ENCODE peak calls at places on chromosomes 4 and X, in seven cellular contexts. J, A, E, Q, N, X and K are unnamed samples.

GRCh38 chr4:164894725-164895124 is 17.7 kb downstream of the APELA start:
- DNase-seq in A (no peak), N (no peak), X (no peak), Q (no peak), J (no peak), E (no peak), K (no peak)

GRCh38 chr4:145061325-145061920 is 36.6 kb downstream of the ANAPC10 start:
- DNase-seq in E (no peak), A (no peak), N (no peak), J (no peak), X (peak; percentile 44), Q (peak; percentile 35), K (no peak)

GRCh38 chr4:140947507-140947906 is 185.8 kb downstream of the RNF150 start:
- DNase-seq in X (no peak), Q (peak; percentile 11), E (no peak), J (no peak), N (peak; percentile 57), A (no peak), K (no peak)

GRCh38 chr4:103032575-103032974 is 13.1 kb upstream of the SLC9B1 start:
- DNase-seq in E (no peak), A (no peak), J (no peak), N (no peak), X (peak; percentile 13), Q (peak; percentile 46), K (no peak)

GRCh38 chrX:51459125-51459524 is 37.3 kb downstream of the NUDT11 start:
- DNase-seq in J (no peak), X (peak; percentile 4), A (no peak), N (no peak), E (no peak), Q (peak; percentile 21), K (no peak)

GRCh38 chr4:113064244-113064643 is 14.8 kb downstream of the ANK2 start:
- DNase-seq in N (no peak), E (no peak), A (no peak), X (no peak), Q (no peak), J (no peak), K (no peak)

GRCh38 chr4:146650034-146650433 is 11.3 kb downstream of the POU4F2 start:
- DNase-seq in X (no peak), J (no peak), N (no peak), A (no peak), Q (no peak), E (no peak), K (no peak)

GRCh38 chr4:87853108-87853507 is 20.3 kb downstream of the MEPE start:
- DNase-seq in N (no peak), J (no peak), A (no peak), X (peak; percentile 41), Q (peak; percentile 36), E (no peak), K (no peak)

GRCh38 chr4:65580551-65580950 is 89.7 kb downstream of the EPHA5 start:
- DNase-seq in N (no peak), J (no peak), A (no peak), X (peak; percentile 11), Q (no peak), E (no peak), K (no peak)

GRCh38 chrX:39854772-39855747 is 242.7 kb downstream of the BCOR start:
- DNase-seq in X (no peak), A (no peak), Q (no peak), J (no peak), N (no peak), E (no peak), K (no peak)

GRCh38 chrX:38991656-38992558 is 190.6 kb downstream of the MID1IP1 start:
- DNase-seq in Q (peak; percentile 70), E (no peak), J (no peak), N (no peak), A (no peak), X (no peak), K (no peak)

GRCh38 chrX:123084797-123085196 is 99.3 kb upstream of the GRIA3 start:
- DNase-seq in Q (peak; percentile 83), J (no peak), A (no peak), E (no peak), N (no peak), X (peak; percentile 89), K (no peak)

GRCh38 chr4:58081356-58081755 is 971.2 kb upstream of the IGFBP7 start:
- DNase-seq in N (no peak), X (no peak), A (no peak), Q (no peak), E (no peak), J (no peak), K (no peak)

GRCh38 chr4:104451573-104451972 is 43.1 kb downstream of the CXXC4 start:
- DNase-seq in J (no peak), A (no peak), Q (peak; percentile 9), N (no peak), X (peak; percentile 33), E (no peak), K (no peak)
- TF ChIP-seq CTCF in J (no peak), A (no peak), Q (peak; percentile 70), N (peak; percentile 49), X (peak; percentile 17), E (peak; percentile 14), K (no peak)

GRCh38 chr4:4991541-4992099 is 27.6 kb downstream of the CYTL1 start:
- DNase-seq in A (no peak), J (no peak), X (no peak), N (no peak), Q (no peak), E (no peak), K (no peak)
- TF ChIP-seq CTCF in A (no peak), J (no peak), X (no peak), N (no peak), Q (no peak), E (no peak), K (no peak)

DNA sequence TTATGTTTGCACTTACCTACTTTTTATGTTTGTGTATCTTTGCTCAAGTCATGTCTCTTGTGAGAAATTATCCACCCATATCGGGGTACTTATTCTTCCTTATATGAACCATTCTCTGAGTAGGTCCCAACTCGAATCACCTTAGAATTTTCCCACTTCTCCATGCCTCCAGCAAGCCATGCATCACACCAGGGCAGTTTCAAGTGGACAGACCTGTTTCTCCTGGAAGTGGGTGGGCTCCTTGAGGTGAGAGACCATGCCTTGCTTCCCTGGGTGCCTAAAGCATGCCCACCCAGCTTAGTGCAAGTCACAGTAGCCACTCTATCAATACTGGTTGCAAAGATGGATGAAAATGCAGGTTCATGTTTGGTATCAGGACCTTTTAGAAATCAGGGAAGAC is 187.2 kb downstream of the KIT start:
- DNase-seq in Q (no peak), N (no peak), E (no peak), X (no peak), A (no peak), J (no peak), K (no peak)
- TF ChIP-seq CTCF in Q (no peak), N (no peak), E (no peak), X (no peak), A (no peak), J (no peak), K (no peak)

DNA sequence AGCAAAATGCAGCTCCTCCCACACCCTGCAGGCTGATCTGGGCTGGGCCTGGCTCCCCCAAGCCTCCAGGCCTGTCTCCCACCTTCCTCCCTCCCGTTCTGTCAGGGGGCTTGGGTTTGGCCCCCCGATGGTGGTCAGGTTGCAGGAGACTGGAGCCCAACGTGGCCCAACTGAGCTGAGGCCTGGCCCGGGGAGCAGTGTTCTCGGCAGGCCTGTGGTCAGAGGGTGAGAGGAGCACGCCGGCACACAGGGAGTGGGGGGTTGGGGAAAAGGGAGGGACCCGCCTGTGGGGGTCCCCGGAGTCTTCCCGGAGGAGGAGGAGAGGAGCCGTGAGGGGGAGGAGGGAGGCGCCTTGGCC is 43.2 kb upstream of the NKX1-1 start:
- DNase-seq in X (no peak), A (no peak), J (no peak), E (no peak), Q (no peak), N (no peak), K (no peak)
- TF ChIP-seq CTCF in X (no peak), A (no peak), J (no peak), E (no peak), Q (no peak), N (no peak), K (no peak)